ENCODE peak calls at places on chromosomes 13 and 19, in nine cellular contexts. T is stomach, Y is H1, N is ovary, W is transverse colon, R is A549, S is GM12878, D is tibial nerve, G is sigmoid colon. M is an unnamed sample.
A peak's percentile ranks its signal among the peaks of the same experiment; 100 is the strongest.

GRCh38 chr19:996051-996838 is 4.0 kb upstream of the GRIN3B start:
- DNase-seq in T (peak; percentile 55), Y (peak; percentile 77), N (peak; percentile 64), W (peak; percentile 75), R (peak; percentile 48), S (no peak), D (no peak), G (no peak), M (no peak)

GRCh38 chr19:6611441-6611852 is 20.5 kb upstream of the CD70 start:
- DNase-seq in T (no peak), Y (no peak), N (no peak), W (no peak), R (no peak), S (no peak), D (no peak), G (no peak), M (no peak)

GRCh38 chr19:55254625-55254977 is 4.2 kb downstream of the PPP6R1 start:
- DNase-seq in T (no peak), Y (no peak), N (no peak), W (no peak), R (no peak), S (no peak), D (no peak), G (no peak), M (no peak)

GRCh38 chr13:101942038-101942437 is 459.8 kb downstream of the FGF14 start:
- DNase-seq in T (no peak), Y (no peak), N (no peak), W (peak; percentile 19), R (peak; percentile 27), S (no peak), D (no peak), G (no peak), M (no peak)

GRCh38 chr13:64527561-64527960 is 2702.6 kb downstream of the PCDH9 start:
- DNase-seq in T (no peak), Y (no peak), N (no peak), W (no peak), R (no peak), S (no peak), D (no peak), G (no peak), M (no peak)

GRCh38 chr19:771332-771785 is 20.4 kb downstream of the MISP start:
- DNase-seq in T (no peak), Y (no peak), N (no peak), W (no peak), R (peak; percentile 81), S (no peak), D (no peak), G (no peak), M (no peak)

GRCh38 chr13:76816394-76816793 is 69.8 kb downstream of the KCTD12 start:
- DNase-seq in T (no peak), Y (no peak), N (no peak), W (no peak), R (no peak), S (no peak), D (no peak), G (no peak), M (no peak)

GRCh38 chr19:19140476-19140875 is 2.2 kb upstream of the TMEM161A start:
- DNase-seq in T (no peak), Y (no peak), N (no peak), W (no peak), R (no peak), S (no peak), D (no peak), G (no peak), M (no peak)

GRCh38 chr13:53848546-53848945 is 819.9 kb downstream of the OLFM4 start:
- DNase-seq in T (no peak), Y (no peak), N (no peak), W (no peak), R (no peak), S (no peak), D (no peak), G (no peak), M (no peak)

GRCh38 chr19:12834976-12835757 is 788 bp upstream of the RTBDN start:
- DNase-seq in T (peak; percentile 40), Y (peak; percentile 88), N (peak; percentile 50), W (peak; percentile 35), R (peak; percentile 52), S (no peak), D (no peak), G (no peak), M (no peak)

GRCh38 chr13:39682310-39682709 is 26.8 kb downstream of the COG6 start:
- DNase-seq in T (no peak), Y (no peak), N (no peak), W (no peak), R (no peak), S (no peak), D (no peak), G (no peak), M (no peak)

GRCh38 chr13:21538753-21539152 is 65.2 kb downstream of the MICU2 start:
- DNase-seq in T (no peak), Y (no peak), N (no peak), W (no peak), R (no peak), S (no peak), D (no peak), G (no peak), M (no peak)

GRCh38 chr13:109363431-109363830 is 423.0 kb downstream of the IRS2 start:
- DNase-seq in T (no peak), Y (no peak), N (no peak), W (no peak), R (no peak), S (no peak), D (no peak), G (no peak), M (no peak)
- TF ChIP-seq EP300 in T (no peak), Y (no peak), N (no peak), W (no peak), R (no peak), S (no peak), D (no peak), G (no peak), M (no peak)

GRCh38 chr19:49475995-49476880 is 2.2 kb downstream of the FLT3LG start:
- DNase-seq in T (no peak), Y (peak; percentile 93), N (peak; percentile 49), W (no peak), R (peak; percentile 80), S (no peak), D (no peak), G (peak; percentile 74), M (no peak)

GRCh38 chr19:49474545-49474930 is 523 bp downstream of the FLT3LG start:
- DNase-seq in T (no peak), Y (no peak), N (no peak), W (no peak), R (no peak), S (no peak), D (no peak), G (no peak), M (no peak)

GRCh38 chr19:49475191-49475932 is 1.3 kb downstream of the FLT3LG start:
- DNase-seq in T (no peak), Y (no peak), N (no peak), W (no peak), R (no peak), S (no peak), D (no peak), G (no peak), M (no peak)

GRCh38 chr19:49472936-49473335 is 1.1 kb upstream of the FLT3LG start:
- DNase-seq in T (no peak), Y (no peak), N (no peak), W (no peak), R (no peak), S (no peak), D (no peak), G (no peak), M (no peak)

DNA sequence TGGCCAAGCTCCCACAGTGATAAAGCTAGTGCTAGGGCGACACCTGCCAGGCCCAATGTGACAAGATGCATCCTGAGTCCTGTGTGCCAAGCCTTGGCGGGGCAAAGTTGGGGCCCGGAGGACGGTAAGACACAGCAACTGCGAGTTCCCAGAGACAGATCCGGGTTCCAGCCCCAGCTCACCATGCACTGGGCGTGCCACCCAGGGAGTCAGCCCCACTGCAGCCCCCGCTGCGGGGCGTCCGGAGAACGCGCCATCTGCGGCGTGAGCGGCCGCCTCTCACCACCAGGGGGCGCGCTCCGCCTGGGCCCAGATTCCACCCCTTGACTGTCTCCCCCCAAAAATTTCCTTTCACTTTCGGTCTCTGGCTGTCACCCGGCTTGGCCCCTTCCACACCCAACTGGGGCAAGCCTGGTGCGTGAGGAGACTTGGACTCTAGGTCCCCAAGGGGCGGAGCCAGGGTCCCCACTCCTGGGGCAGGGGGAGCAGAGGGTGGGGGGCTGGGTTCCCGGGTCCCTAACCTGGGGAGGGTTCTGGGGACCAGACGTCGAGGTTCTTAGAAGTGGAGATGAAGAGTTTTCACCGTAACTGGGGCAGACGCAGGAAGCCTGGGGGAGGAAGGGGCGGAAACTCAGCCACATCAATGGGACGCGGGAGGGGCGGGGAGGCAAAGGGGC is at the start of gene FLT3LG:
- DNase-seq in T (peak; percentile 79), Y (peak; percentile 90), N (peak; percentile 89), W (peak; percentile 83), R (peak; percentile 61), S (no peak), D (peak; percentile 50), G (peak; percentile 92), M (peak; percentile 94)
- TF ChIP-seq CTCF in T (peak; percentile 95), Y (peak; percentile 86), N (peak; percentile 100), W (peak; percentile 99), R (peak; percentile 99), S (peak; percentile 94), D (peak; percentile 99), G (peak; percentile 98), M (peak; percentile 99)

DNA sequence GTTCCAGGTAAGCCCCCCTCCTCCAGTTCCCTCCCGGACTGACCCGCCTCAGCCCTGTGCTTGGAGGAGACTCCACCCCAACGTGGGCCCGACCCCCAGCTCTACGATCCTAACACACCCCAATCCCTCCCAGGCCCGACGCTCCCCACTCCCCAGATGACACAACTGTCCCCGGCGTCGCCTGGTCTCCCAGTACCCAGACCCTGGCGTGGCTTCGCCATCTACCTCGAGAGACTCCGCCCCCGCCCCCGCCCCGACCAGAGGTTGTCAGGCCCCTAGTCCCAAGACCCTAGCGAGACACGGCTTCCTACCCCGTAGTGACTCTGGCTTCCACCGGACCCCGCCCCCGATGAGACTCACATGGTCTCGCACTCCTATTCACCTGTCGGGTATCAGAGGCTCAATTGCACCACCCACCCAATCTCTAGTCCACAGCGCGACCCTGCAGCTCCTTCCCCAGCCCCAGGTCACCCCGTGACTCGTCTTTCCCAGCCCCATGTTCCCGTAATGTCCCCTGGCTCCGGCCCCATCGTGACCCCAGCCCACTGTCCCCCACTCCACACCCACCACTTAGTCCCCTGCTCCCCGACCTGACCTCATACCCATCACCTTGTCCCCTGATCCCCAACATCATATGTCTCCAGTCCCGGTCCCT is 2.9 kb downstream of the CD37 start:
- DNase-seq in T (no peak), Y (peak; percentile 75), N (no peak), W (no peak), R (no peak), S (no peak), D (no peak), G (no peak), M (peak; percentile 86)
- TF ChIP-seq EP300 in T (no peak), Y (no peak), N (no peak), W (no peak), R (no peak), S (no peak), D (no peak), G (no peak), M (no peak)

GRCh38 chr19:3575260-3575741 is 2.6 kb downstream of the HMG20B start:
- DNase-seq in T (peak; percentile 42), Y (peak; percentile 83), N (no peak), W (no peak), R (peak; percentile 83), S (no peak), D (no peak), G (no peak), M (no peak)
- TF ChIP-seq CTCF in T (no peak), Y (peak; percentile 68), N (no peak), W (no peak), R (peak; percentile 51), S (no peak), D (no peak), G (no peak), M (no peak)